ENCODE peak calls at places on chromosomes 13 and 19, in six cellular contexts. M is bronchial epithelial cell, R is endodermal cell, O is AG10803, F is neural crest cell, C is IMR-90. V is an unnamed sample.

GRCh38 chr13:23617551-23618014 is 47.4 kb downstream of the TNFRSF19 start:
- DNase-seq in M (no peak), R (no peak), O (peak), F (no peak), C (peak), V (no peak)

GRCh38 chr13:66689628-66690027 is 540.5 kb downstream of the PCDH9 start:
- DNase-seq in M (peak), R (no peak), O (no peak), F (no peak), C (peak), V (no peak)

GRCh38 chr19:29216021-29216420 is 3.1 kb upstream of the UQCRFS1 start:
- DNase-seq in M (no peak), R (peak), O (no peak), F (no peak), C (no peak), V (no peak)

GRCh38 chr13:99577934-99578917 is 77.0 kb downstream of the TM9SF2 start:
- DNase-seq in M (peak), R (no peak), O (peak), F (peak), C (no peak), V (no peak)

GRCh38 chr13:44487989-44488388 is 88.1 kb downstream of the TSC22D1 start:
- DNase-seq in M (no peak), R (no peak), O (no peak), F (no peak), C (no peak), V (no peak)

GRCh38 chr13:40087021-40088002 is 431.9 kb downstream of the COG6 start:
- DNase-seq in M (peak), R (peak), O (no peak), F (no peak), C (no peak), V (no peak)

GRCh38 chr19:13872339-13872694 is 4.6 kb upstream of the NANOS3 start:
- DNase-seq in M (no peak), R (no peak), O (no peak), F (no peak), C (no peak), V (no peak)

GRCh38 chr19:898663-899062 is 5.4 kb downstream of the RNU6-9 start:
- DNase-seq in M (no peak), R (peak), O (no peak), F (no peak), C (no peak), V (no peak)

GRCh38 chr19:48962029-48962848 is 2.9 kb upstream of the FTL start:
- DNase-seq in M (no peak), R (peak), O (no peak), F (no peak), C (no peak), V (no peak)

GRCh38 chr13:97223711-97224461 is 1.8 kb downstream of the MBNL2 start:
- DNase-seq in M (peak), R (peak), O (peak), F (no peak), C (peak), V (no peak)

GRCh38 chr13:78599911-78600310 is 3.4 kb downstream of the POU4F1 start:
- DNase-seq in M (no peak), R (no peak), O (no peak), F (no peak), C (no peak), V (no peak)

GRCh38 chr13:83065136-83065535 is 817.1 kb downstream of the SLITRK1 start:
- DNase-seq in M (no peak), R (no peak), O (peak), F (no peak), C (peak), V (no peak)

GRCh38 chr13:26749285-26749684 is 11.3 kb downstream of the GPR12 start:
- DNase-seq in M (no peak), R (peak), O (no peak), F (no peak), C (no peak), V (no peak)

GRCh38 chr19:17720487-17720839 is 1.2 kb downstream of the MAP1S start:
- DNase-seq in M (no peak), R (no peak), O (no peak), F (no peak), C (no peak), V (no peak)

GRCh38 chr13:40476175-40476958 is 190.1 kb downstream of the FOXO1 start:
- DNase-seq in M (no peak), R (no peak), O (peak), F (no peak), C (no peak), V (no peak)

GRCh38 chr13:30928971-30929370 is 3.5 kb upstream of the TEX26 start:
- DNase-seq in M (peak), R (no peak), O (no peak), F (no peak), C (no peak), V (no peak)

GRCh38 chr19:33396701-33397535 is 23.4 kb downstream of the CEBPG start:
- DNase-seq in M (no peak), R (peak), O (no peak), F (no peak), C (no peak), V (no peak)

GRCh38 chr19:46674416-46675178 is 13.6 kb upstream of the DACT3 start:
- DNase-seq in M (peak), R (peak), O (no peak), F (no peak), C (peak), V (no peak)

GRCh38 chr19:51108066-51108804 is at the start of gene CTU1:
- DNase-seq in M (peak), R (peak), O (peak), F (peak), C (peak), V (peak)

GRCh38 chr19:51114087-51114714 is 6.0 kb upstream of the CTU1 start:
- DNase-seq in M (no peak), R (no peak), O (no peak), F (no peak), C (no peak), V (no peak)

GRCh38 chr19:51110666-51110971 is 2.4 kb upstream of the CTU1 start:
- DNase-seq in M (no peak), R (no peak), O (no peak), F (no peak), C (no peak), V (no peak)

GRCh38 chr19:51108805-51109146 is 567 bp upstream of the CTU1 start:
- DNase-seq in M (no peak), R (no peak), O (no peak), F (no peak), C (no peak), V (no peak)

GRCh38 chr19:51111606-51112005 is 3.4 kb upstream of the CTU1 start:
- DNase-seq in M (no peak), R (peak), O (no peak), F (no peak), C (no peak), V (no peak)
- TF ChIP-seq CTCF in M (peak), R (peak), O (no peak), F (peak), C (no peak), V (peak)

DNA sequence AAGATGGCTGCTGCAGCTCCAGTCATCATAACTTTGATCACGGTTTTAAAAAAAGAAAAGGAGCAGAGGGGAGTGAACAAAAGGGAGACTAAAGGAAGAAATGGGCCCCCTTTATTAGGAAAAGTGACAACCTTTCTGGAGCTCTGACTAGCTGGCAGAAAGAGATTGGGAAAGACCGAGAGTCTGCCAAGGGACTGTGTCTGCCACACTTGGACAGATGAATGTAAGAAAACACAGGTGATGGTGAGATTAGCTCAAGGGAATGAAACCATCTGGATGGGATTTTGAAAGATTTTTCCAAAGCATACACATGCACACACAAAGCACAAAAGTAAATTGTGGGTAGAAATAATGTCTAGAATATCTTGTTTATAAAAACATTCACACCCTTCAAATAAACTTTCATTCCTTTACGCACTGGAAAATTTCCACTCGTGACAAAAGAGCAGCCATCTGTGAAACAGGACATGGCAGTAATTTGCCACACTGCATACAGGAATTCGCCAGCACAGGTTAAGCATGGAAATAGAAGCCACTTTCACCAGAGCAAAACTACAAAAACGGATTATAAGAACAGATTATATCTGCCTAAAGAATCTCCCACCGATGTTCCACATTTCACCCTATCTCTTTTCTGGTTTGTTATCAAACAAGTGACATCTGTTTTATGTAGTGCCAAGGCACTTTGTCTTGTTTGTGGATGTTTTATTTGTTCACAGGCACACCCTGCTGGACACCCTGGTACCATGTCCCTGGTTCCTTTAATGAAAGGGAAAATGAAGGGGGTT is 819.5 kb downstream of the DIAPH3 start:
- DNase-seq in M (no peak), R (no peak), O (no peak), F (no peak), C (no peak), V (no peak)
- TF ChIP-seq CTCF in M (no peak), R (peak), O (no peak), F (no peak), C (no peak), V (no peak)

DNA sequence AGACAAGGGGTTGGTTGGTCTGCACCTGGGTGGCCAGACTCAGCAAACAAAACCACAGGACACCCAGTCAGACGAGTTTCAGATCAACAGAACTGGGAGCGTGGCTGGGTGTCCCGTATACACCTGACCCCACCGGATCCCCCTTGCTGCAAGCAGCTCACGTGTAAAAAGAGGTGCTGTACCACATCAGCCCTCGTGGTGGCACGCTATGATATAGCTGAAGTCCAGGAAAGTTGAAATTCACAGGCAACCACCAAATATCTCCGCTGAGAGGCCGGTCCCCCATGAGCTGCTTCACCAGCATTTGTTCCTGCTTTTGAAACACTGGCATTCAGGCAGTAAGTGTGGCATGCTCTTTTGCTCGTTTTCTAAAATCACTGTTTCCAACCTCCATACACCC is 92.3 kb downstream of the TUBA3C start:
- DNase-seq in M (no peak), R (no peak), O (no peak), F (no peak), C (no peak), V (no peak)
- TF ChIP-seq CTCF in M (no peak), R (no peak), O (no peak), F (no peak), C (no peak), V (no peak)

GRCh38 chr13:86464193-86464592 is 665.0 kb upstream of the SLITRK6 start:
- DNase-seq in M (peak), R (no peak), O (no peak), F (no peak), C (no peak), V (no peak)
- TF ChIP-seq CTCF in M (no peak), R (peak), O (no peak), F (peak), C (no peak), V (peak)

DNA sequence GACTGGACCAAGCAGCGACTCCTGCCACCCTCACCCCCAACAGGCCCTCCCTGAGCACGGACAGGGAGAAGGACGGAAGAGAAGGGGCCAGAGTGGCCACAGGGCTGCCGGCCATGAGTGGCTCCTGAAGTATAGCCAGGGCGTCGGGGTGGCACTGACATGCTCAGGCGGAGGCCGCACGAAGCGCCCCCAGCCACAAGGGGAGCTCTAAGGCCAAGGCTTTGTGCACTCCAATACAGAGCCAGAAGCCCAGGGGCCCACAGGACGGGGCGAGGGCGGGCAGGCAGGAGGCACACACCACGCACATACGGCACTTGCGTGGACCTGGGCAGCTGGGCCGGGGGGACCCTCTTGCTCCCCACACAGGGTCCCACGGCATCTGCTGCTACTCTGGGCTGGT is 52.0 kb downstream of the KLF2 start:
- DNase-seq in M (no peak), R (peak), O (no peak), F (peak), C (no peak), V (no peak)
- TF ChIP-seq CTCF in M (peak), R (peak), O (peak), F (peak), C (peak), V (peak)

GRCh38 chr13:103625194-103625593 is 559.0 kb upstream of the SLC10A2 start:
- DNase-seq in M (no peak), R (no peak), O (no peak), F (no peak), C (no peak), V (no peak)
- TF ChIP-seq CTCF in M (no peak), R (no peak), O (no peak), F (no peak), C (no peak), V (no peak)

DNA sequence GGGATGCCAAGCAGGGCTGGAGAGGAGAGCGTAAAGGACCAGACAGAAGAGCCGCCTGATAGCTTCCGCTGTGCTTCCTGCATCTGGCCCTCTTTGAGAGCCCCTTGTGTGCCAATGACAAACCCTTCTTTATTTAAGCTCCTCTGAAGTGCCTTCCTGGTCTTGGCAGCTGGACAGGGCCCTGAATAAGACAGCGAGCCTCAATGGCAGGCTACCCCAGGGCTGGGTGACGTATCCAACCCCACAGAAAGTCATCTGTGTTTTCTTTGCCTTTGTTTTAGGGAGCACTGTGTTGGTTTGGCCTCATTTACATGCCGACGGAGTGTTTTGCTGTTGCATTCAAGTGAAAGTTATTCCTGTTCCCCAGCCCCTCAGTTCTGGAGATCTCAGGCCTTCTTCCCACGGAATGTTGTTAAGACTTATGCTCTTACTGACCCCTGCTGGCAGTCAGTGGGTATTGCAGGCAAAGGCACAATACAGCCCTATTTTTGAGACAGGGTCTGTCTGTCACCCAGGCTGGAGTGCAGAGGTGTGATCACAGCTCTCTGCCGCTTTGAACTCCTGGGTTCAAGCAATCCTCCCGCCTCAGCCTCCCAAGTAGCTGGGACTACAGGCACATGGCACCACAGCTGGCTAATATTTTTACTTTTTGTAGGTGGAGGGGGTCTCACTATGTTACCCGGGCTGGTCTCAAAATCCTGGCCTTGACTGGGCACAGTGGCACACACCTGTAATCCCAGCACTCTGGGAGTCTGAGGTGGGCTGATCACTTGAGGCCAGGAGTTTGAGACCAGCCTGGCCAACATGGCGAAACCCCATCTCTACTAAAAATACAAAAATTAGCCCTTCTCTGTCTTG is 16.8 kb downstream of the CCL25 start:
- DNase-seq in M (no peak), R (peak), O (no peak), F (peak), C (no peak), V (no peak)
- TF ChIP-seq CTCF in M (peak), R (peak), O (peak), F (peak), C (peak), V (peak)

GRCh38 chr19:47693489-47693888 is 19.7 kb upstream of the EHD2 start:
- DNase-seq in M (no peak), R (no peak), O (no peak), F (no peak), C (no peak), V (no peak)
- TF ChIP-seq CTCF in M (no peak), R (peak), O (no peak), F (no peak), C (no peak), V (peak)

GRCh38 chr19:4717966-4718701 is 5.5 kb downstream of the DPP9 start:
- DNase-seq in M (no peak), R (no peak), O (no peak), F (no peak), C (no peak), V (no peak)
- TF ChIP-seq CTCF in M (no peak), R (no peak), O (no peak), F (no peak), C (no peak), V (no peak)

GRCh38 chr19:40804783-40805242 is 5.8 kb downstream of the EGLN2 start:
- DNase-seq in M (no peak), R (no peak), O (no peak), F (no peak), C (no peak), V (no peak)
- TF ChIP-seq CTCF in M (peak), R (peak), O (peak), F (no peak), C (no peak), V (peak)

V was measured in osteocyte.